ENCODE peak calls at places on chromosomes 1 and 21, in six cellular contexts. F, O, B, Z, D and N are unnamed samples.

GRCh38 chr1:204744102-204744501 is 58.6 kb upstream of the LRRN2 start:
- DNase-seq in B (no peak), D (no peak), Z (no peak), F (no peak), O (no peak), N (no peak)

GRCh38 chr1:152104854-152105253 is 10.4 kb downstream of the TCHH start:
- DNase-seq in F (no peak), B (no peak), Z (no peak), O (no peak), D (no peak), N (no peak)

GRCh38 chr1:42940851-42941639 is 17.6 kb downstream of the SLC2A1 start:
- DNase-seq in B (no peak), F (no peak), Z (peak; percentile 95), D (no peak), O (no peak), N (peak; percentile 62)

GRCh38 chr1:94726981-94727685 is 93.0 kb upstream of the SLC44A3 start:
- DNase-seq in O (no peak), F (no peak), D (no peak), B (no peak), Z (no peak), N (no peak)

GRCh38 chr1:91774520-91775203 is 111.3 kb downstream of the TGFBR3 start:
- DNase-seq in D (no peak), F (no peak), O (no peak), B (no peak), Z (no peak), N (no peak)

GRCh38 chr1:37498872-37499617 is 15.5 kb downstream of the MEAF6 start:
- DNase-seq in Z (peak; percentile 66), O (no peak), F (no peak), D (no peak), B (no peak), N (peak; percentile 37)

GRCh38 chr1:109254621-109255096 is 5.3 kb downstream of the CELSR2 start:
- DNase-seq in Z (peak; percentile 22), B (no peak), O (no peak), F (no peak), D (no peak), N (no peak)

GRCh38 chr1:106921186-106921585 is 135.3 kb upstream of the PRMT6 start:
- DNase-seq in Z (no peak), O (no peak), F (no peak), D (no peak), B (no peak), N (no peak)

GRCh38 chr1:28111157-28111556 is 22.7 kb upstream of the EYA3 start:
- DNase-seq in B (no peak), D (no peak), Z (no peak), O (no peak), F (no peak), N (no peak)

GRCh38 chr1:222010306-222010705 is 268.4 kb upstream of the DUSP10 start:
- DNase-seq in B (no peak), Z (no peak), O (no peak), F (no peak), D (no peak), N (no peak)

GRCh38 chr1:174160109-174160473 is 771 bp downstream of the RABGAP1L start:
- DNase-seq in B (peak; percentile 77), F (no peak), D (no peak), Z (peak; percentile 11), O (no peak), N (peak; percentile 49)

GRCh38 chr1:113103048-113103447 is 30.1 kb downstream of the LRIG2 start:
- DNase-seq in F (no peak), Z (no peak), D (no peak), B (no peak), O (no peak), N (no peak)

GRCh38 chr1:154334647-154335350 is 9.5 kb downstream of the ATP8B2 start:
- DNase-seq in Z (peak; percentile 83), B (peak; percentile 89), F (peak; percentile 86), D (peak; percentile 76), O (no peak), N (peak; percentile 93)

GRCh38 chr1:232767381-232768074 is 37.7 kb upstream of the MAP10 start:
- DNase-seq in D (no peak), Z (peak; percentile 77), B (peak; percentile 32), O (no peak), F (no peak), N (peak; percentile 31)

GRCh38 chr21:32330784-32331311 is 32.2 kb downstream of the MRAP start:
- DNase-seq in Z (no peak), D (no peak), B (no peak), F (no peak), O (no peak), N (no peak)

GRCh38 chr1:6093061-6093460 is 47.4 kb downstream of the KCNAB2 start:
- DNase-seq in B (peak; percentile 3), O (no peak), Z (no peak), D (no peak), F (no peak), N (no peak)

GRCh38 chr1:62207187-62207586 is 12.5 kb downstream of the L1TD1 start:
- DNase-seq in Z (no peak), F (no peak), O (no peak), B (no peak), D (no peak), N (no peak)

GRCh38 chr1:227889047-227889862 is 58.5 kb downstream of the WNT9A start:
- DNase-seq in F (no peak), D (no peak), O (no peak), Z (no peak), B (no peak), N (no peak)

GRCh38 chr1:101200513-101200912 is 36.3 kb upstream of the S1PR1 start:
- DNase-seq in Z (peak; percentile 6), F (no peak), B (no peak), O (no peak), D (no peak), N (no peak)

GRCh38 chr1:61641171-61641570 is 83.8 kb downstream of the TM2D1 start:
- DNase-seq in B (no peak), O (no peak), Z (no peak), D (no peak), F (no peak), N (no peak)

GRCh38 chr1:160346953-160347352 is 3.8 kb downstream of the NCSTN start:
- DNase-seq in D (peak; percentile 28), Z (no peak), B (no peak), F (no peak), O (no peak), N (no peak)

GRCh38 chr1:223207293-223208066 is 64.4 kb upstream of the TLR5 start:
- DNase-seq in F (no peak), O (no peak), B (no peak), D (no peak), Z (no peak), N (no peak)

GRCh38 chr1:21568006-21568746 is 59.0 kb downstream of the ALPL start:
- DNase-seq in D (no peak), O (no peak), Z (no peak), B (no peak), F (no peak), N (no peak)

GRCh38 chr1:158930504-158930903 is 848 bp upstream of the PYHIN1 start:
- DNase-seq in Z (no peak), B (no peak), O (no peak), D (no peak), F (peak; percentile 34), N (no peak)

GRCh38 chr1:160961419-160961818 is 6.8 kb upstream of the ITLN2 start:
- DNase-seq in Z (no peak), D (no peak), F (no peak), O (no peak), B (no peak), N (no peak)

GRCh38 chr1:152980676-152981075 is 3.2 kb upstream of the SPRR1A start:
- DNase-seq in Z (no peak), F (no peak), B (no peak), D (no peak), O (no peak), N (no peak)